ENCODE peak calls at places on chromosomes 13 and 19, in eight cellular contexts. One of them, this sample, is unnamed.

GRCh38 chr19:45952691-45953505 is 20.8 kb downstream of the NOVA2 start:
- DNase-seq in GM13977: peak
- DNase-seq in retina: peak
- DNase-seq in nucleus accumbens: peak
- DNase-seq in substantia nigra: no peak
- DNase-seq in progenitor cell of endocrine pancreas: peak
- DNase-seq in mucosa of gallbladder: peak
- DNase-seq in activated naive CD8-positive, alpha-beta T cell treated with anti-CD3 and anti-CD28 coated beads, Interleukin-2, amount 50 U/mL, for 24 hours: peak
- DNase-seq in this sample: no peak

GRCh38 chr19:49149652-49150105 is 5.5 kb downstream of the HRC start:
- DNase-seq in GM13977: no peak
- DNase-seq in retina: peak
- DNase-seq in nucleus accumbens: peak
- DNase-seq in substantia nigra: peak
- DNase-seq in progenitor cell of endocrine pancreas: peak
- DNase-seq in mucosa of gallbladder: peak
- DNase-seq in activated naive CD8-positive, alpha-beta T cell treated with anti-CD3 and anti-CD28 coated beads, Interleukin-2, amount 50 U/mL, for 24 hours: no peak
- DNase-seq in this sample: no peak

GRCh38 chr13:43977911-43978310 is 98.2 kb downstream of the LACC1 start:
- DNase-seq in GM13977: no peak
- DNase-seq in retina: no peak
- DNase-seq in nucleus accumbens: no peak
- DNase-seq in substantia nigra: no peak
- DNase-seq in progenitor cell of endocrine pancreas: no peak
- DNase-seq in mucosa of gallbladder: no peak
- DNase-seq in activated naive CD8-positive, alpha-beta T cell treated with anti-CD3 and anti-CD28 coated beads, Interleukin-2, amount 50 U/mL, for 24 hours: no peak
- DNase-seq in this sample: no peak

GRCh38 chr13:49443327-49443688 is 556 bp downstream of the CAB39L start:
- DNase-seq in GM13977: peak
- DNase-seq in retina: no peak
- DNase-seq in nucleus accumbens: no peak
- DNase-seq in substantia nigra: no peak
- DNase-seq in progenitor cell of endocrine pancreas: no peak
- DNase-seq in mucosa of gallbladder: no peak
- DNase-seq in activated naive CD8-positive, alpha-beta T cell treated with anti-CD3 and anti-CD28 coated beads, Interleukin-2, amount 50 U/mL, for 24 hours: no peak
- DNase-seq in this sample: no peak

GRCh38 chr13:36847541-36848045 is 28.6 kb downstream of the RFXAP start:
- DNase-seq in GM13977: no peak
- DNase-seq in retina: no peak
- DNase-seq in nucleus accumbens: no peak
- DNase-seq in substantia nigra: no peak
- DNase-seq in progenitor cell of endocrine pancreas: no peak
- DNase-seq in mucosa of gallbladder: no peak
- DNase-seq in activated naive CD8-positive, alpha-beta T cell treated with anti-CD3 and anti-CD28 coated beads, Interleukin-2, amount 50 U/mL, for 24 hours: no peak
- DNase-seq in this sample: no peak

GRCh38 chr13:73939071-73939380 is 195.2 kb downstream of the KLF12 start:
- DNase-seq in GM13977: no peak
- DNase-seq in retina: no peak
- DNase-seq in nucleus accumbens: no peak
- DNase-seq in substantia nigra: no peak
- DNase-seq in progenitor cell of endocrine pancreas: no peak
- DNase-seq in mucosa of gallbladder: no peak
- DNase-seq in activated naive CD8-positive, alpha-beta T cell treated with anti-CD3 and anti-CD28 coated beads, Interleukin-2, amount 50 U/mL, for 24 hours: no peak
- DNase-seq in this sample: no peak

GRCh38 chr13:97434417-97435296 is 688 bp downstream of the RAP2A start:
- DNase-seq in GM13977: no peak
- DNase-seq in retina: peak
- DNase-seq in nucleus accumbens: no peak
- DNase-seq in substantia nigra: peak
- DNase-seq in progenitor cell of endocrine pancreas: no peak
- DNase-seq in mucosa of gallbladder: peak
- DNase-seq in activated naive CD8-positive, alpha-beta T cell treated with anti-CD3 and anti-CD28 coated beads, Interleukin-2, amount 50 U/mL, for 24 hours: peak
- DNase-seq in this sample: no peak

GRCh38 chr13:53151692-53152421 is 123.2 kb downstream of the OLFM4 start:
- DNase-seq in GM13977: peak
- DNase-seq in retina: peak
- DNase-seq in nucleus accumbens: peak
- DNase-seq in substantia nigra: peak
- DNase-seq in progenitor cell of endocrine pancreas: peak
- DNase-seq in mucosa of gallbladder: peak
- DNase-seq in activated naive CD8-positive, alpha-beta T cell treated with anti-CD3 and anti-CD28 coated beads, Interleukin-2, amount 50 U/mL, for 24 hours: peak
- DNase-seq in this sample: peak

GRCh38 chr13:48653074-48654054 is at the start of gene CYSLTR2:
- DNase-seq in GM13977: no peak
- DNase-seq in retina: peak
- DNase-seq in nucleus accumbens: no peak
- DNase-seq in substantia nigra: no peak
- DNase-seq in progenitor cell of endocrine pancreas: no peak
- DNase-seq in mucosa of gallbladder: no peak
- DNase-seq in activated naive CD8-positive, alpha-beta T cell treated with anti-CD3 and anti-CD28 coated beads, Interleukin-2, amount 50 U/mL, for 24 hours: no peak
- DNase-seq in this sample: no peak

GRCh38 chr13:27962128-27962841 is 6.8 kb downstream of the CDX2 start:
- DNase-seq in GM13977: no peak
- DNase-seq in retina: peak
- DNase-seq in nucleus accumbens: no peak
- DNase-seq in substantia nigra: no peak
- DNase-seq in progenitor cell of endocrine pancreas: no peak
- DNase-seq in mucosa of gallbladder: no peak
- DNase-seq in activated naive CD8-positive, alpha-beta T cell treated with anti-CD3 and anti-CD28 coated beads, Interleukin-2, amount 50 U/mL, for 24 hours: no peak
- DNase-seq in this sample: no peak

GRCh38 chr19:41936416-41936850 is 8.2 kb upstream of the ERFL start:
- DNase-seq in GM13977: no peak
- DNase-seq in retina: peak
- DNase-seq in nucleus accumbens: no peak
- DNase-seq in substantia nigra: no peak
- DNase-seq in progenitor cell of endocrine pancreas: no peak
- DNase-seq in mucosa of gallbladder: no peak
- DNase-seq in activated naive CD8-positive, alpha-beta T cell treated with anti-CD3 and anti-CD28 coated beads, Interleukin-2, amount 50 U/mL, for 24 hours: no peak
- DNase-seq in this sample: no peak

GRCh38 chr13:96662036-96662435 is 332.2 kb downstream of the OXGR1 start:
- DNase-seq in GM13977: no peak
- DNase-seq in retina: no peak
- DNase-seq in nucleus accumbens: no peak
- DNase-seq in substantia nigra: no peak
- DNase-seq in progenitor cell of endocrine pancreas: no peak
- DNase-seq in mucosa of gallbladder: no peak
- DNase-seq in activated naive CD8-positive, alpha-beta T cell treated with anti-CD3 and anti-CD28 coated beads, Interleukin-2, amount 50 U/mL, for 24 hours: no peak
- DNase-seq in this sample: no peak

GRCh38 chr19:10364644-10365043 is 15.7 kb downstream of the TYK2 start:
- DNase-seq in GM13977: no peak
- DNase-seq in retina: no peak
- DNase-seq in nucleus accumbens: peak
- DNase-seq in substantia nigra: peak
- DNase-seq in progenitor cell of endocrine pancreas: no peak
- DNase-seq in mucosa of gallbladder: no peak
- DNase-seq in activated naive CD8-positive, alpha-beta T cell treated with anti-CD3 and anti-CD28 coated beads, Interleukin-2, amount 50 U/mL, for 24 hours: no peak
- DNase-seq in this sample: no peak

GRCh38 chr13:87052731-87053130 is 618.4 kb upstream of the SLITRK5 start:
- DNase-seq in GM13977: no peak
- DNase-seq in retina: no peak
- DNase-seq in nucleus accumbens: no peak
- DNase-seq in substantia nigra: no peak
- DNase-seq in progenitor cell of endocrine pancreas: no peak
- DNase-seq in mucosa of gallbladder: no peak
- DNase-seq in activated naive CD8-positive, alpha-beta T cell treated with anti-CD3 and anti-CD28 coated beads, Interleukin-2, amount 50 U/mL, for 24 hours: no peak
- DNase-seq in this sample: no peak

GRCh38 chr13:102003848-102004570 is 397.8 kb downstream of the FGF14 start:
- DNase-seq in GM13977: no peak
- DNase-seq in retina: no peak
- DNase-seq in nucleus accumbens: no peak
- DNase-seq in substantia nigra: no peak
- DNase-seq in progenitor cell of endocrine pancreas: no peak
- DNase-seq in mucosa of gallbladder: no peak
- DNase-seq in activated naive CD8-positive, alpha-beta T cell treated with anti-CD3 and anti-CD28 coated beads, Interleukin-2, amount 50 U/mL, for 24 hours: no peak
- DNase-seq in this sample: no peak

GRCh38 chr19:45418812-45419211 is 4.9 kb downstream of the ERCC1 start:
- DNase-seq in GM13977: no peak
- DNase-seq in retina: no peak
- DNase-seq in nucleus accumbens: no peak
- DNase-seq in substantia nigra: no peak
- DNase-seq in progenitor cell of endocrine pancreas: no peak
- DNase-seq in mucosa of gallbladder: no peak
- DNase-seq in activated naive CD8-positive, alpha-beta T cell treated with anti-CD3 and anti-CD28 coated beads, Interleukin-2, amount 50 U/mL, for 24 hours: no peak
- DNase-seq in this sample: no peak

GRCh38 chr19:20414133-20414532 is 151.4 kb downstream of the ZNF737 start:
- DNase-seq in GM13977: no peak
- DNase-seq in retina: no peak
- DNase-seq in nucleus accumbens: no peak
- DNase-seq in substantia nigra: no peak
- DNase-seq in progenitor cell of endocrine pancreas: no peak
- DNase-seq in mucosa of gallbladder: no peak
- DNase-seq in activated naive CD8-positive, alpha-beta T cell treated with anti-CD3 and anti-CD28 coated beads, Interleukin-2, amount 50 U/mL, for 24 hours: no peak
- DNase-seq in this sample: no peak

GRCh38 chr19:18292810-18293641 is 11.6 kb upstream of the JUND start:
- DNase-seq in GM13977: peak
- DNase-seq in retina: peak
- DNase-seq in nucleus accumbens: peak
- DNase-seq in substantia nigra: peak
- DNase-seq in progenitor cell of endocrine pancreas: no peak
- DNase-seq in mucosa of gallbladder: peak
- DNase-seq in activated naive CD8-positive, alpha-beta T cell treated with anti-CD3 and anti-CD28 coated beads, Interleukin-2, amount 50 U/mL, for 24 hours: peak
- DNase-seq in this sample: no peak

GRCh38 chr13:44312131-44312530 is 61.5 kb upstream of the SERP2 start:
- DNase-seq in GM13977: no peak
- DNase-seq in retina: no peak
- DNase-seq in nucleus accumbens: no peak
- DNase-seq in substantia nigra: no peak
- DNase-seq in progenitor cell of endocrine pancreas: no peak
- DNase-seq in mucosa of gallbladder: no peak
- DNase-seq in activated naive CD8-positive, alpha-beta T cell treated with anti-CD3 and anti-CD28 coated beads, Interleukin-2, amount 50 U/mL, for 24 hours: no peak
- DNase-seq in this sample: no peak

GRCh38 chr13:94400874-94401273 is 78.6 kb downstream of the DCT start:
- DNase-seq in GM13977: no peak
- DNase-seq in retina: no peak
- DNase-seq in nucleus accumbens: no peak
- DNase-seq in substantia nigra: no peak
- DNase-seq in progenitor cell of endocrine pancreas: no peak
- DNase-seq in mucosa of gallbladder: no peak
- DNase-seq in activated naive CD8-positive, alpha-beta T cell treated with anti-CD3 and anti-CD28 coated beads, Interleukin-2, amount 50 U/mL, for 24 hours: no peak
- DNase-seq in this sample: no peak

GRCh38 chr13:76937416-76937815 is 10.9 kb upstream of the ACOD1 start:
- DNase-seq in GM13977: no peak
- DNase-seq in retina: no peak
- DNase-seq in nucleus accumbens: no peak
- DNase-seq in substantia nigra: no peak
- DNase-seq in progenitor cell of endocrine pancreas: no peak
- DNase-seq in mucosa of gallbladder: no peak
- DNase-seq in activated naive CD8-positive, alpha-beta T cell treated with anti-CD3 and anti-CD28 coated beads, Interleukin-2, amount 50 U/mL, for 24 hours: no peak
- DNase-seq in this sample: no peak

GRCh38 chr13:43058318-43058674 is 34.9 kb downstream of the DNAJC15 start:
- DNase-seq in GM13977: no peak
- DNase-seq in retina: no peak
- DNase-seq in nucleus accumbens: no peak
- DNase-seq in substantia nigra: no peak
- DNase-seq in progenitor cell of endocrine pancreas: no peak
- DNase-seq in mucosa of gallbladder: no peak
- DNase-seq in activated naive CD8-positive, alpha-beta T cell treated with anti-CD3 and anti-CD28 coated beads, Interleukin-2, amount 50 U/mL, for 24 hours: peak
- DNase-seq in this sample: no peak

GRCh38 chr13:49584771-49585182 is 581 bp downstream of the RCBTB1 start:
- DNase-seq in GM13977: no peak
- DNase-seq in retina: no peak
- DNase-seq in nucleus accumbens: no peak
- DNase-seq in substantia nigra: peak
- DNase-seq in progenitor cell of endocrine pancreas: no peak
- DNase-seq in mucosa of gallbladder: no peak
- DNase-seq in activated naive CD8-positive, alpha-beta T cell treated with anti-CD3 and anti-CD28 coated beads, Interleukin-2, amount 50 U/mL, for 24 hours: no peak
- DNase-seq in this sample: no peak

GRCh38 chr13:30339721-30340366 is 32.5 kb upstream of the KATNAL1 start:
- DNase-seq in GM13977: no peak
- DNase-seq in retina: peak
- DNase-seq in nucleus accumbens: no peak
- DNase-seq in substantia nigra: no peak
- DNase-seq in progenitor cell of endocrine pancreas: no peak
- DNase-seq in mucosa of gallbladder: no peak
- DNase-seq in activated naive CD8-positive, alpha-beta T cell treated with anti-CD3 and anti-CD28 coated beads, Interleukin-2, amount 50 U/mL, for 24 hours: no peak
- DNase-seq in this sample: no peak

GRCh38 chr13:70523622-70524021 is 415.4 kb upstream of the KLHL1 start:
- DNase-seq in GM13977: no peak
- DNase-seq in retina: no peak
- DNase-seq in nucleus accumbens: no peak
- DNase-seq in substantia nigra: no peak
- DNase-seq in progenitor cell of endocrine pancreas: no peak
- DNase-seq in mucosa of gallbladder: no peak
- DNase-seq in activated naive CD8-positive, alpha-beta T cell treated with anti-CD3 and anti-CD28 coated beads, Interleukin-2, amount 50 U/mL, for 24 hours: no peak
- DNase-seq in this sample: no peak